ENCODE peak calls at places on chromosomes 16 and 17, in seven cellular contexts. O is heart right ventricle, B is transverse colon, E is thyroid gland, A is HAP-1, Q is tibial artery, C is mesendoderm. P is an unnamed sample. For H3K36me3 and H3K4me1, the result is how much of the 10 kb centered on the place peaks cover.

GRCh38 chr17:79645022-79645776 is 34.3 kb upstream of the RBFOX3 start:
- DNase-seq in O (no peak), B (no peak), E (no peak), A (no peak), Q (no peak), C (no peak), P (no peak)

GRCh38 chr16:27600386-27600785 is 50.4 kb downstream of the KATNIP start:
- DNase-seq in O (no peak), B (no peak), E (peak), A (no peak), Q (no peak), C (peak), P (no peak)

GRCh38 chr16:28089992-28090365 is 26.5 kb upstream of the GSG1L start:
- DNase-seq in O (no peak), B (no peak), E (no peak), A (no peak), Q (no peak), C (no peak), P (no peak)

GRCh38 chr16:81707411-81708321 is 71.4 kb upstream of the PLCG2 start:
- DNase-seq in O (no peak), B (peak), E (peak), A (no peak), Q (no peak), C (no peak), P (no peak)

GRCh38 chr17:55521193-55521592 is 9.9 kb upstream of the SMIM36 start:
- DNase-seq in O (no peak), B (no peak), E (no peak), A (no peak), Q (no peak), C (no peak), P (no peak)

GRCh38 chr16:66264311-66265105 is 102.0 kb upstream of the CDH5 start:
- DNase-seq in O (no peak), B (no peak), E (no peak), A (no peak), Q (no peak), C (no peak), P (no peak)

GRCh38 chr16:61128545-61129323 is 907.5 kb downstream of the CDH8 start:
- DNase-seq in O (no peak), B (no peak), E (no peak), A (no peak), Q (no peak), C (no peak), P (no peak)

GRCh38 chr17:34156401-34156740 is 98.7 kb upstream of the CCL2 start:
- DNase-seq in O (no peak), B (no peak), E (no peak), A (no peak), Q (no peak), C (no peak), P (no peak)

GRCh38 chr17:19744922-19745757 is 3.0 kb downstream of the ALDH3A1 start:
- DNase-seq in O (peak), B (peak), E (peak), A (peak), Q (peak), C (peak), P (no peak)

GRCh38 chr16:66240996-66241395 is 125.5 kb upstream of the CDH5 start:
- DNase-seq in O (no peak), B (no peak), E (no peak), A (no peak), Q (no peak), C (no peak), P (no peak)

GRCh38 chr17:78921437-78921971 is 3.7 kb downstream of the TIMP2 start:
- DNase-seq in O (peak), B (no peak), E (no peak), A (no peak), Q (peak), C (no peak), P (no peak)

GRCh38 chr17:67602974-67603373 is 114.8 kb upstream of the NOL11 start:
- DNase-seq in O (no peak), B (peak), E (peak), A (peak), Q (no peak), C (peak), P (peak)

GRCh38 chr17:67549787-67550186 is 167.9 kb upstream of the NOL11 start:
- DNase-seq in O (peak), B (no peak), E (no peak), A (no peak), Q (no peak), C (no peak), P (no peak)

GRCh38 chr16:11896776-11897175 is 19.0 kb downstream of the GSPT1 start:
- DNase-seq in O (no peak), B (no peak), E (no peak), A (no peak), Q (no peak), C (no peak), P (no peak)

GRCh38 chr16:14564323-14564722 is 65.7 kb downstream of the PARN start:
- DNase-seq in O (no peak), B (peak), E (no peak), A (no peak), Q (no peak), C (peak), P (no peak)
- H3K36me3 ChIP-seq in O (under half), B (under half), E (under half), A (under half), Q (under half), C (under half), P (under half)

DNA sequence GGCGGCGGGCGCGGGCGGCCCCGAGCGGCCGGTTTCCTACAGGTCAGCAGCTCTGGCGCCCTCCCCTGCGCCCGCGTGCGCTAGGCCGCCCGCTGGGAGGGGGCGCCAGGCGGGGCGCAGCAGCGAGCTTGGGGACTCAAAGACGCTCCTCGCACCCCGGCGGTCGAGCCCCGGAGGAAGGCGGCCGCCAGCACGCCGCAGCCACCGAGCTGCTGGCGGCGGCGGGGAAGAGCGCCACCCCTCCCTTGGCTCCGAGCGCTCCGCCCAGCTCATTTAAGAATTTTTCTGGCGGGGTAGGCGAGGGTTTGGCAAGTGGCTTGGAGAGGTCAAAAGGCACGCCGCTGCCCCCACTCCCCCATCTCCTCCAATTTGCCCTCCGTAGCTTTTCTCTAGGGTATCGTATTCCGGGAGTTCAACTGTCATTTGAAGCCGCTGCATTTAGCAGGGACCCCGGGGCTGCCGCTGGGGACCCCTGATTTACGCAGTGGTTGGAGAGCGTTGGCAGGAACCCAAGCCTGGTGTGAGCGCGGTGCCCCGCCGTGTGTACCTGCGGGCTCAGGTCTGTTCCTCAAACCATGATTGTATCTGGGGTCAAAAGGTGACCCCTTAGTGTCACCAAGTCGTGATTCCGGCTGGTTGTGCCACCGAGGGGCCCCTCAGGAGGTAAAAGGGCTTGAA is 59.5 kb upstream of the GSE1 start:
- DNase-seq in O (peak), B (peak), E (peak), A (peak), Q (peak), C (peak), P (no peak)
- H3K4me1 ChIP-seq in O (under half), B (under half), E (under half), A (under half), Q (under half), C (under half), P (under half)

DNA sequence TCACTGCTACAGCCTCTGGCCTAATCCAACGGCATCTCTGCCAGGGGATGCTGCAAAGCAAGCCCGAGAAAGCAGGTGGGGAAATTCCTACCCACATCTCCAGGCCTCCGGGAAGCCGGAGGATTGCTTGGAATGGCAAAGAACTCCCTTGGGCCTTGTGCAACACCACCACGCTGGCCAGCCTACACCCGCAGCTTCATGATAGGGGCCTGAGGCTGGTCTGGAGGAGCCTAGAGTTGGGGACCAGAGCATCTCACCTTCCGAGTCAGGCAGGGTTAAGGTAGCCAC is 20.3 kb downstream of the GGA3 start:
- DNase-seq in O (no peak), B (no peak), E (no peak), A (no peak), Q (no peak), C (no peak), P (no peak)
- H3K36me3 ChIP-seq in O (under half), B (under half), E (half or more), A (half or more), Q (half or more), C (under half), P (under half)

GRCh38 chr17:57898487-57899311 is 48.9 kb upstream of the MRPS23 start:
- DNase-seq in O (peak), B (peak), E (peak), A (peak), Q (peak), C (peak), P (no peak)
- H3K4me1 ChIP-seq in O (half or more), B (half or more), E (half or more), A (under half), Q (half or more), C (under half), P (half or more)

GRCh38 chr16:88618182-88618955 is 20.0 kb upstream of the IL17C start:
- DNase-seq in O (no peak), B (no peak), E (no peak), A (no peak), Q (no peak), C (no peak), P (no peak)

GRCh38 chr16:88616736-88617135 is 21.6 kb upstream of the IL17C start:
- DNase-seq in O (no peak), B (no peak), E (no peak), A (no peak), Q (no peak), C (no peak), P (no peak)

GRCh38 chr16:88617268-88618031 is 20.9 kb upstream of the IL17C start:
- DNase-seq in O (no peak), B (peak), E (no peak), A (no peak), Q (no peak), C (peak), P (no peak)

GRCh38 chr16:88619859-88620655 is 18.3 kb upstream of the IL17C start:
- DNase-seq in O (no peak), B (peak), E (no peak), A (no peak), Q (no peak), C (no peak), P (no peak)

GRCh38 chr16:88618956-88619667 is 19.3 kb upstream of the IL17C start:
- DNase-seq in O (no peak), B (no peak), E (no peak), A (no peak), Q (no peak), C (no peak), P (no peak)
- H3K36me3 ChIP-seq in O (under half), B (under half), E (under half), A (under half), Q (half or more), C (under half), P (under half)

GRCh38 chr16:49519741-49520140 is 146.1 kb downstream of the C16orf78 start:
- DNase-seq in O (no peak), B (no peak), E (no peak), A (no peak), Q (no peak), C (no peak), P (no peak)
- H3K4me1 ChIP-seq in O (under half), B (under half), E (under half), A (under half), Q (under half), C (under half), P (under half)

GRCh38 chr17:29572691-29573557 is 4.4 kb downstream of the TP53I13 start:
- DNase-seq in O (peak), B (peak), E (peak), A (peak), Q (no peak), C (no peak), P (no peak)

GRCh38 chr17:29574732-29575510 is 6.4 kb downstream of the TP53I13 start:
- DNase-seq in O (no peak), B (peak), E (no peak), A (no peak), Q (no peak), C (no peak), P (no peak)

GRCh38 chr17:29573558-29573870 is 5.0 kb downstream of the TP53I13 start:
- DNase-seq in O (no peak), B (no peak), E (no peak), A (no peak), Q (no peak), C (no peak), P (no peak)

GRCh38 chr17:29575511-29576213 is 7.2 kb downstream of the TP53I13 start:
- DNase-seq in O (peak), B (no peak), E (peak), A (no peak), Q (no peak), C (no peak), P (no peak)

GRCh38 chr17:29573871-29574731 is 5.6 kb downstream of the TP53I13 start:
- DNase-seq in O (peak), B (peak), E (peak), A (no peak), Q (peak), C (no peak), P (no peak)
- H3K36me3 ChIP-seq in O (under half), B (under half), E (under half), A (half or more), Q (half or more), C (under half), P (under half)

P was measured in Panc1.